ENCODE peak calls at places on chromosomes 2 and 18, in seven cellular contexts. One of them, this sample, is unnamed.

GRCh38 chr2:1569879-1570450 is 156.7 kb downstream of the TPO start:
- DNase-seq in heart left ventricle: no peak
- DNase-seq in uterus: no peak
- DNase-seq in NB4: no peak
- DNase-seq in H1: no peak
- DNase-seq in HCT116: no peak
- DNase-seq in Peyer's patch: no peak
- DNase-seq in this sample: no peak

GRCh38 chr2:189570565-189570964 is 10.0 kb downstream of the SLC40A1 start:
- DNase-seq in heart left ventricle: no peak
- DNase-seq in uterus: no peak
- DNase-seq in NB4: no peak
- DNase-seq in H1: no peak
- DNase-seq in HCT116: no peak
- DNase-seq in Peyer's patch: no peak
- DNase-seq in this sample: no peak

GRCh38 chr2:163646659-163647058 is 89.1 kb downstream of the FIGN start:
- DNase-seq in heart left ventricle: no peak
- DNase-seq in uterus: no peak
- DNase-seq in NB4: no peak
- DNase-seq in H1: no peak
- DNase-seq in HCT116: no peak
- DNase-seq in Peyer's patch: no peak
- DNase-seq in this sample: no peak

GRCh38 chr18:31100598-31101147 is 1.5 kb downstream of the DSC2 start:
- DNase-seq in heart left ventricle: peak
- DNase-seq in uterus: no peak
- DNase-seq in NB4: no peak
- DNase-seq in H1: no peak
- DNase-seq in HCT116: no peak
- DNase-seq in Peyer's patch: no peak
- DNase-seq in this sample: no peak

GRCh38 chr2:140604788-140605187 is 1526.0 kb downstream of the LRP1B start:
- DNase-seq in heart left ventricle: no peak
- DNase-seq in uterus: no peak
- DNase-seq in NB4: no peak
- DNase-seq in H1: no peak
- DNase-seq in HCT116: no peak
- DNase-seq in Peyer's patch: no peak
- DNase-seq in this sample: no peak

GRCh38 chr18:42047721-42048120 is 92.7 kb downstream of the PIK3C3 start:
- DNase-seq in heart left ventricle: no peak
- DNase-seq in uterus: no peak
- DNase-seq in NB4: peak
- DNase-seq in H1: no peak
- DNase-seq in HCT116: no peak
- DNase-seq in Peyer's patch: no peak
- DNase-seq in this sample: no peak

GRCh38 chr2:42830922-42831574 is 38.7 kb upstream of the HAAO start:
- DNase-seq in heart left ventricle: no peak
- DNase-seq in uterus: no peak
- DNase-seq in NB4: no peak
- DNase-seq in H1: no peak
- DNase-seq in HCT116: no peak
- DNase-seq in Peyer's patch: peak
- DNase-seq in this sample: no peak

GRCh38 chr2:132975490-132976105 is 305.6 kb upstream of the LYPD1 start:
- DNase-seq in heart left ventricle: no peak
- DNase-seq in uterus: no peak
- DNase-seq in NB4: no peak
- DNase-seq in H1: no peak
- DNase-seq in HCT116: no peak
- DNase-seq in Peyer's patch: no peak
- DNase-seq in this sample: no peak

GRCh38 chr2:19111297-19111696 is 247.1 kb downstream of the OSR1 start:
- DNase-seq in heart left ventricle: no peak
- DNase-seq in uterus: no peak
- DNase-seq in NB4: no peak
- DNase-seq in H1: no peak
- DNase-seq in HCT116: no peak
- DNase-seq in Peyer's patch: no peak
- DNase-seq in this sample: no peak
- TF ChIP-seq POLR2A in heart left ventricle: no peak
- TF ChIP-seq POLR2A in uterus: no peak
- TF ChIP-seq POLR2A in NB4: no peak
- TF ChIP-seq POLR2A in H1: no peak
- TF ChIP-seq POLR2A in HCT116: no peak
- TF ChIP-seq POLR2A in Peyer's patch: no peak
- TF ChIP-seq POLR2A in this sample: no peak

GRCh38 chr2:28621172-28622100 is 125.6 kb downstream of the PLB1 start:
- DNase-seq in heart left ventricle: peak
- DNase-seq in uterus: peak
- DNase-seq in NB4: peak
- DNase-seq in H1: no peak
- DNase-seq in HCT116: peak
- DNase-seq in Peyer's patch: peak
- DNase-seq in this sample: peak
- TF ChIP-seq POLR2A in heart left ventricle: no peak
- TF ChIP-seq POLR2A in uterus: peak
- TF ChIP-seq POLR2A in NB4: peak
- TF ChIP-seq POLR2A in H1: no peak
- TF ChIP-seq POLR2A in HCT116: no peak
- TF ChIP-seq POLR2A in Peyer's patch: no peak
- TF ChIP-seq POLR2A in this sample: no peak

GRCh38 chr2:46298272-46298521 is 990 bp downstream of the EPAS1 start:
- DNase-seq in heart left ventricle: no peak
- DNase-seq in uterus: no peak
- DNase-seq in NB4: no peak
- DNase-seq in H1: no peak
- DNase-seq in HCT116: no peak
- DNase-seq in Peyer's patch: no peak
- DNase-seq in this sample: no peak

GRCh38 chr2:46298522-46299351 is 1.5 kb downstream of the EPAS1 start:
- DNase-seq in heart left ventricle: peak
- DNase-seq in uterus: peak
- DNase-seq in NB4: peak
- DNase-seq in H1: no peak
- DNase-seq in HCT116: no peak
- DNase-seq in Peyer's patch: no peak
- DNase-seq in this sample: peak

GRCh38 chr2:46297546-46298271 is 502 bp downstream of the EPAS1 start:
- DNase-seq in heart left ventricle: peak
- DNase-seq in uterus: peak
- DNase-seq in NB4: peak
- DNase-seq in H1: no peak
- DNase-seq in HCT116: no peak
- DNase-seq in Peyer's patch: peak
- DNase-seq in this sample: peak

GRCh38 chr2:46300406-46300832 is 3.2 kb downstream of the EPAS1 start:
- DNase-seq in heart left ventricle: no peak
- DNase-seq in uterus: no peak
- DNase-seq in NB4: no peak
- DNase-seq in H1: no peak
- DNase-seq in HCT116: no peak
- DNase-seq in Peyer's patch: no peak
- DNase-seq in this sample: no peak

DNA sequence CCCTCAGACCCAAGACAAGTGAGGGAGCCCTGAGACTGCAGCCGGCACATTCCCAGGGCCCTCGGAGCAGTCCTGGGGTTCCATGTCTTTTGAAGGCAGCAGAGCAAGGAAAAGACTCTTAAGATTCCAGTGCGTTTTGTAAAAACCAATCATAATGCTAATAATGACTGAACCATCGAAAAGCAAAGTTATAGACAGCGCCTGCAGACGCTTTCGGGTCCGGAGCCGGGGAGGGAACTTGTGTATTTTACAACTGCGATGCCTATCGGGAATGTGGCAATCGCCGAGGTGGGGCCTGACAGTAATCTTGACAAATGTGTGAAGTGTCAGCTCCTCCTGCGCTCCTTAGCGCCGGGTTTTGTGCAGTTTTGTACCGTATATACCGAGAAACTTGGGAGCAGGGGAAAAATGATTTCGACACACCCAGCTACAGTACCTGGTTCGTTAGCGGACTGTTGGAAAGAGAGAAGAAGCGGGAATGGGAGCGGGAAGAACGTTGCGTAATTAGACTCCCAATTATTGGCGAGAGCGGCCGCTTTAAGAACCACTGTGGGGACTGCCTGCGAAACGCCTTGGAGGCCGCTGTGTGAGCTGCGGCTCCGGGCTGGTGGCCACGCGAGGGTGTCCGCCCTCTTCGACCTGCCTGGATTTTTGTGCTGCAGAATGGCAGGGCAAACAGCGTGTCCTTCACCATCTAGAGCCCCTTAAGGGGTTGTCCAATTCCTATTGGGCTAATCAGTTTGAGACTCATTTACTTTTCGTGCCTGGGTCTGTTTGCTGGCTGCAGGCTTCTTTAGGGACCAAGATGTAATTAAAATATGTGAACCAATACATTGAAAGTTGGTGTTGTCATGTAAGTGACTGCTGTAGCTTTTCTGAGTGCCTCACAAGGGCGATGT is 2.4 kb downstream of the EPAS1 start:
- DNase-seq in heart left ventricle: peak
- DNase-seq in uterus: peak
- DNase-seq in NB4: peak
- DNase-seq in H1: no peak
- DNase-seq in HCT116: no peak
- DNase-seq in Peyer's patch: no peak
- DNase-seq in this sample: peak
- TF ChIP-seq POLR2A in heart left ventricle: no peak
- TF ChIP-seq POLR2A in uterus: peak
- TF ChIP-seq POLR2A in NB4: no peak
- TF ChIP-seq POLR2A in H1: no peak
- TF ChIP-seq POLR2A in HCT116: no peak
- TF ChIP-seq POLR2A in Peyer's patch: no peak
- TF ChIP-seq POLR2A in this sample: no peak

GRCh38 chr18:24014062-24014985 is at the start of gene TTC39C:
- DNase-seq in heart left ventricle: peak
- DNase-seq in uterus: peak
- DNase-seq in NB4: peak
- DNase-seq in H1: no peak
- DNase-seq in HCT116: peak
- DNase-seq in Peyer's patch: peak
- DNase-seq in this sample: peak
- TF ChIP-seq POLR2A in heart left ventricle: no peak
- TF ChIP-seq POLR2A in uterus: peak
- TF ChIP-seq POLR2A in NB4: no peak
- TF ChIP-seq POLR2A in H1: peak
- TF ChIP-seq POLR2A in HCT116: peak
- TF ChIP-seq POLR2A in Peyer's patch: peak
- TF ChIP-seq POLR2A in this sample: peak

GRCh38 chr2:171923206-171923605 is 945 bp downstream of the HAT1 start:
- DNase-seq in heart left ventricle: no peak
- DNase-seq in uterus: no peak
- DNase-seq in NB4: peak
- DNase-seq in H1: no peak
- DNase-seq in HCT116: peak
- DNase-seq in Peyer's patch: no peak
- DNase-seq in this sample: no peak

GRCh38 chr2:171919453-171919852 is 2.8 kb upstream of the HAT1 start:
- DNase-seq in heart left ventricle: no peak
- DNase-seq in uterus: no peak
- DNase-seq in NB4: no peak
- DNase-seq in H1: no peak
- DNase-seq in HCT116: no peak
- DNase-seq in Peyer's patch: no peak
- DNase-seq in this sample: no peak

GRCh38 chr2:171921970-171922229 is 361 bp upstream of the HAT1 start:
- DNase-seq in heart left ventricle: no peak
- DNase-seq in uterus: no peak
- DNase-seq in NB4: no peak
- DNase-seq in H1: no peak
- DNase-seq in HCT116: peak
- DNase-seq in Peyer's patch: no peak
- DNase-seq in this sample: no peak

GRCh38 chr2:171924170-171924942 is 2.1 kb downstream of the HAT1 start:
- DNase-seq in heart left ventricle: no peak
- DNase-seq in uterus: no peak
- DNase-seq in NB4: no peak
- DNase-seq in H1: no peak
- DNase-seq in HCT116: no peak
- DNase-seq in Peyer's patch: no peak
- DNase-seq in this sample: no peak

DNA sequence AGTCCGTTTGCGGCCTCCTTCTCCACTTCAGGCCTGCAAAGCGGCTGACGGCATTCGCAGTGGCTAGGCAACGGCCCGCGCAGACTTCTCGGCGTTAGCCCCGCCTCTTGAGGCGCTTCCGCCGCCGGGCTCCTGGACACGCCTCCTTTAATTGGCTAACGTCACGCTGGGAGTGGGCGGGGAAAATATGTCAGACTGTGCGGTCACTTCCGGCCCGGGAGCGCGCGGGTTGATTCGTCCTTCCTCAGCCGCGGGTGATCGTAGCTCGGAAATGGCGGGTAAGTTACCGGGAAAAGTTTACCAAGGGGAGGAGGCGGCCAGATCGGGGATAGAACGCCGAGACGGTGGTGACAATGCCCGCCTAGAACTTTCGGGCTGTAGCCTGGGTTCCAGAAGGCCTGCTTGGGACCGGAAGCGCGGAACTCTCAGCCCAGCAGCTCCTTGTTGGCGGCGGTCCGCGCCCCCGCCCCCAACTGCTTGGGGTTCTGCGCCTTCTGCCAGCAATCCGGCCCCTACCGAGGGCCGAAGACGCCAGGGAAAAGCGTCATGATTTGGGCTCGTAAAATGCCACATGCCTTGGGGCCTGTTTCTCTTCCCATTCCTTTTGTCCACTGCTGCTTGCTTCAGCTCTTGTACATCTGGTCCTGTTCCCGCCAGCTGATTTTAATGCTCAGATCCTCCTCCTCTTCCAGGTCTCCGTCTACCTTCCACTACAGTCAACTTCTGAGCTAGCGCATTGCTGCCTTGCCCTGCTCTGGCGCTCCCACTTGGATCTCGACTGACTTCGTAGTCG is at the start of gene HAT1:
- DNase-seq in heart left ventricle: peak
- DNase-seq in uterus: peak
- DNase-seq in NB4: peak
- DNase-seq in H1: peak
- DNase-seq in HCT116: peak
- DNase-seq in Peyer's patch: peak
- DNase-seq in this sample: peak
- TF ChIP-seq POLR2A in heart left ventricle: no peak
- TF ChIP-seq POLR2A in uterus: peak
- TF ChIP-seq POLR2A in NB4: peak
- TF ChIP-seq POLR2A in H1: peak
- TF ChIP-seq POLR2A in HCT116: peak
- TF ChIP-seq POLR2A in Peyer's patch: no peak
- TF ChIP-seq POLR2A in this sample: peak

This sample was measured in H54.